ENCODE peak calls at places on chromosomes 6 and 20, in eight cellular contexts. One of them, this sample, is unnamed.

GRCh38 chr6:147177286-147177685 is 26.9 kb upstream of the STXBP5 start:
- DNase-seq in ovary: no peak
- DNase-seq in tibial artery: no peak
- DNase-seq in right cardiac atrium: no peak
- DNase-seq in fibroblast of lung: no peak
- DNase-seq in tibial nerve: no peak
- DNase-seq in GM23248: no peak
- DNase-seq in lung: no peak
- DNase-seq in this sample: no peak

GRCh38 chr20:52312131-52312729 is 120.7 kb upstream of the ZFP64 start:
- DNase-seq in ovary: peak; percentile 22
- DNase-seq in tibial artery: no peak
- DNase-seq in right cardiac atrium: no peak
- DNase-seq in fibroblast of lung: peak; percentile 78
- DNase-seq in tibial nerve: no peak
- DNase-seq in GM23248: peak; percentile 79
- DNase-seq in lung: peak; percentile 33
- DNase-seq in this sample: peak; percentile 9

GRCh38 chr6:51093899-51094665 is 275.4 kb downstream of the TFAP2B start:
- DNase-seq in ovary: no peak
- DNase-seq in tibial artery: no peak
- DNase-seq in right cardiac atrium: no peak
- DNase-seq in fibroblast of lung: no peak
- DNase-seq in tibial nerve: no peak
- DNase-seq in GM23248: no peak
- DNase-seq in lung: no peak
- DNase-seq in this sample: no peak

GRCh38 chr6:124073021-124073420 is 269.4 kb downstream of the NKAIN2 start:
- DNase-seq in ovary: no peak
- DNase-seq in tibial artery: no peak
- DNase-seq in right cardiac atrium: no peak
- DNase-seq in fibroblast of lung: peak; percentile 30
- DNase-seq in tibial nerve: no peak
- DNase-seq in GM23248: no peak
- DNase-seq in lung: no peak
- DNase-seq in this sample: no peak

GRCh38 chr6:125886914-125887313 is 69.7 kb upstream of the HINT3 start:
- DNase-seq in ovary: no peak
- DNase-seq in tibial artery: no peak
- DNase-seq in right cardiac atrium: no peak
- DNase-seq in fibroblast of lung: no peak
- DNase-seq in tibial nerve: no peak
- DNase-seq in GM23248: no peak
- DNase-seq in lung: no peak
- DNase-seq in this sample: no peak

GRCh38 chr20:32006841-32007786 is 3.1 kb upstream of the CCM2L start:
- DNase-seq in ovary: no peak
- DNase-seq in tibial artery: no peak
- DNase-seq in right cardiac atrium: no peak
- DNase-seq in fibroblast of lung: no peak
- DNase-seq in tibial nerve: no peak
- DNase-seq in GM23248: no peak
- DNase-seq in lung: no peak
- DNase-seq in this sample: no peak

GRCh38 chr20:37378420-37378784 is 32.5 kb downstream of the SRC start:
- DNase-seq in ovary: no peak
- DNase-seq in tibial artery: no peak
- DNase-seq in right cardiac atrium: no peak
- DNase-seq in fibroblast of lung: no peak
- DNase-seq in tibial nerve: no peak
- DNase-seq in GM23248: no peak
- DNase-seq in lung: no peak
- DNase-seq in this sample: no peak

GRCh38 chr6:161166677-161167076 is 107.2 kb downstream of the AGPAT4 start:
- DNase-seq in ovary: no peak
- DNase-seq in tibial artery: no peak
- DNase-seq in right cardiac atrium: no peak
- DNase-seq in fibroblast of lung: no peak
- DNase-seq in tibial nerve: no peak
- DNase-seq in GM23248: no peak
- DNase-seq in lung: no peak
- DNase-seq in this sample: no peak

GRCh38 chr6:116286773-116287358 is 7.1 kb upstream of the TSPYL1 start:
- DNase-seq in ovary: no peak
- DNase-seq in tibial artery: no peak
- DNase-seq in right cardiac atrium: no peak
- DNase-seq in fibroblast of lung: no peak
- DNase-seq in tibial nerve: no peak
- DNase-seq in GM23248: no peak
- DNase-seq in lung: no peak
- DNase-seq in this sample: no peak

GRCh38 chr20:1327827-1328679 is 886 bp downstream of the SDCBP2 start:
- DNase-seq in ovary: no peak
- DNase-seq in tibial artery: no peak
- DNase-seq in right cardiac atrium: no peak
- DNase-seq in fibroblast of lung: no peak
- DNase-seq in tibial nerve: no peak
- DNase-seq in GM23248: no peak
- DNase-seq in lung: peak; percentile 22
- DNase-seq in this sample: no peak

GRCh38 chr6:89487864-89488263 is 54.9 kb downstream of the ANKRD6 start:
- DNase-seq in ovary: no peak
- DNase-seq in tibial artery: no peak
- DNase-seq in right cardiac atrium: no peak
- DNase-seq in fibroblast of lung: no peak
- DNase-seq in tibial nerve: no peak
- DNase-seq in GM23248: no peak
- DNase-seq in lung: no peak
- DNase-seq in this sample: no peak

GRCh38 chr6:146770965-146771735 is 172.4 kb downstream of the ADGB start:
- DNase-seq in ovary: no peak
- DNase-seq in tibial artery: peak; percentile 64
- DNase-seq in right cardiac atrium: peak; percentile 69
- DNase-seq in fibroblast of lung: no peak
- DNase-seq in tibial nerve: no peak
- DNase-seq in GM23248: peak; percentile 26
- DNase-seq in lung: peak; percentile 54
- DNase-seq in this sample: peak; percentile 25

GRCh38 chr6:4155848-4156466 is 20.6 kb upstream of the ECI2 start:
- DNase-seq in ovary: peak; percentile 71
- DNase-seq in tibial artery: peak; percentile 82
- DNase-seq in right cardiac atrium: peak; percentile 63
- DNase-seq in fibroblast of lung: peak; percentile 86
- DNase-seq in tibial nerve: peak; percentile 59
- DNase-seq in GM23248: peak; percentile 90
- DNase-seq in lung: peak; percentile 79
- DNase-seq in this sample: peak; percentile 59

GRCh38 chr6:16322666-16323312 is 84.4 kb downstream of the GMPR start:
- DNase-seq in ovary: no peak
- DNase-seq in tibial artery: peak; percentile 58
- DNase-seq in right cardiac atrium: peak; percentile 73
- DNase-seq in fibroblast of lung: peak; percentile 96
- DNase-seq in tibial nerve: no peak
- DNase-seq in GM23248: peak; percentile 79
- DNase-seq in lung: peak; percentile 56
- DNase-seq in this sample: peak; percentile 66

GRCh38 chr20:57243480-57244220 is 22.8 kb downstream of the BMP7 start:
- DNase-seq in ovary: no peak
- DNase-seq in tibial artery: no peak
- DNase-seq in right cardiac atrium: peak; percentile 31
- DNase-seq in fibroblast of lung: no peak
- DNase-seq in tibial nerve: no peak
- DNase-seq in GM23248: no peak
- DNase-seq in lung: no peak
- DNase-seq in this sample: no peak

DNA sequence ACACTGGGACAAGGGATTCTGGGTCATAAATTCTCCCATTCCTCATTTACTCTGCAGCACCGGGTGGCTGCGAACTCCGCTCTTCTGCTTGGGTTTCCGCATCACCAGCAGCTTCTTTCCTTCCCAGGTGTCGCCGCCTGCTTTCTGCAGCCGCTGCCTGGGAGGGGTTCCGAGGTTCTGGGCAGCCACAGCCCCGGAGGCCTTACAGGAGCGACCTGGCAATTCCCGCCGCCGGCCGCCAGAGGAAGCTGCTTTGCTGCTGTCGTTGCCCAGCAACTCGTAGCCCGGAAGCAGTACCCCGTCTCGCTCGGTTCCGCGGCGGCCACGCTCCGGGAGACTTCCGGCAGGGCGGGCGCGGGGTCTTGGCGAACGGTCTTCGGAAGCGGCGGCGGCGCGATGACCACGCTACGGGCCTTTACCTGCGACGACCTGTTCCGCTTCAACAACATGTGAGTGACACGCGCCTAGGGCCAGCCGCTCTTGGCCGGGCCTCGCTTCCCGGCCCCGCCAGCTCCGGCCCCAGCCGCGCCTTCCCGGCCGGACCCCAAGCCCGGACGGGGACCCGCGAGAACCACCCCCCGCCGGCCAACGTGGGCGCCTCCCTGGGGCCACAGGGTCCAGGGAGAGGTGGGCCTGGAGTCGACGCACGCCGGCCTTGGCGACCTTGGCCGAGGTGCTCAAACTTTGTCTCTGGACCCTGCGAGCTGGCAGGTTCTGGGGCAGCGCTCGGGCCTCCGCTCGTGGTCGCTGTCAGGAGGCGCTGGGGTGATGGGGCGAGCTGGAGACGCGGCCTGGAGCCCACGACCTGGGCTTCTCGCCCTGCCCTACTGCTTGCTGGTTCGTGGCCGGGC is at the start of gene NAA20:
- DNase-seq in ovary: peak; percentile 90
- DNase-seq in tibial artery: peak; percentile 90
- DNase-seq in right cardiac atrium: peak; percentile 97
- DNase-seq in fibroblast of lung: peak; percentile 92
- DNase-seq in tibial nerve: peak; percentile 79
- DNase-seq in GM23248: peak; percentile 98
- DNase-seq in lung: peak; percentile 93
- DNase-seq in this sample: peak; percentile 82
- H3K4me1 ChIP-seq in ovary: peaks cover 11% of the 10 kb centered on the region
- H3K4me1 ChIP-seq in tibial artery: no peaks in the 10 kb centered on the region
- H3K4me1 ChIP-seq in right cardiac atrium: peaks cover 7% of the 10 kb centered on the region
- H3K4me1 ChIP-seq in fibroblast of lung: peaks cover 8% of the 10 kb centered on the region
- H3K4me1 ChIP-seq in tibial nerve: peaks cover 53% of the 10 kb centered on the region
- H3K4me1 ChIP-seq in GM23248: peaks cover 20% of the 10 kb centered on the region
- H3K4me1 ChIP-seq in lung: peaks cover 23% of the 10 kb centered on the region
- H3K4me1 ChIP-seq in this sample: peaks cover 15% of the 10 kb centered on the region

DNA sequence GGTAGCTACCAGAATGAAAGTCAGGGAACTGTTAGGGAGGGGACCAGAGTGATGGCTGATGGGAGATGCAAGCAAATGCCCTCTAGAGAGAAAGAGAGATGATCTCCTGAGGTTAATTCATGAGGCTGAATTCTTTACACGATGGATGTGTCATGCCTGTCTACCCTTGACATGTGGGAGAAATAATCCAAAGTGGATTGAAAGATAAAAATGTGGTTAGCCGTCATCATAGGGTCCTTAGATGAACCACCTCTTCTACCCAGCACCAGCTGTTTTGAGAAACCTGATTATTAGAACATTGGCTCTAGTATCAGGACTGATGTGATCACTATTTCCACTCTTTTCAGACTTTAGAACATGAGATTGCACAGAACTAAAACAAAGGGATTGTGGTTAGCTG is 53.6 kb downstream of the SOBP start:
- DNase-seq in ovary: no peak
- DNase-seq in tibial artery: no peak
- DNase-seq in right cardiac atrium: no peak
- DNase-seq in fibroblast of lung: no peak
- DNase-seq in tibial nerve: no peak
- DNase-seq in GM23248: no peak
- DNase-seq in lung: no peak
- DNase-seq in this sample: no peak
- H3K27ac ChIP-seq in ovary: no peak overlapping the region
- H3K27ac ChIP-seq in tibial artery: no peak overlapping the region
- H3K27ac ChIP-seq in right cardiac atrium: peak overlapping the region; percentile 30
- H3K27ac ChIP-seq in fibroblast of lung: no peak overlapping the region
- H3K27ac ChIP-seq in tibial nerve: no peak overlapping the region
- H3K27ac ChIP-seq in GM23248: no peak overlapping the region
- H3K27ac ChIP-seq in lung: peak overlapping the region; percentile 23
- H3K27ac ChIP-seq in this sample: no peak overlapping the region

GRCh38 chr6:27755768-27756167 is 156.4 kb downstream of the OR2B2 start:
- DNase-seq in ovary: no peak
- DNase-seq in tibial artery: no peak
- DNase-seq in right cardiac atrium: no peak
- DNase-seq in fibroblast of lung: no peak
- DNase-seq in tibial nerve: no peak
- DNase-seq in GM23248: no peak
- DNase-seq in lung: no peak
- DNase-seq in this sample: no peak
- H3K4me1 ChIP-seq in ovary: peaks cover 3% of the 10 kb centered on the region
- H3K4me1 ChIP-seq in tibial artery: no peaks in the 10 kb centered on the region
- H3K4me1 ChIP-seq in right cardiac atrium: no peaks in the 10 kb centered on the region
- H3K4me1 ChIP-seq in fibroblast of lung: no peaks in the 10 kb centered on the region
- H3K4me1 ChIP-seq in tibial nerve: peaks cover 15% of the 10 kb centered on the region
- H3K4me1 ChIP-seq in GM23248: no peaks in the 10 kb centered on the region
- H3K4me1 ChIP-seq in lung: no peaks in the 10 kb centered on the region
- H3K4me1 ChIP-seq in this sample: peaks cover 7% of the 10 kb centered on the region

GRCh38 chr6:80528115-80528514 is 421.6 kb downstream of the BCKDHB start:
- DNase-seq in ovary: no peak
- DNase-seq in tibial artery: no peak
- DNase-seq in right cardiac atrium: no peak
- DNase-seq in fibroblast of lung: no peak
- DNase-seq in tibial nerve: no peak
- DNase-seq in GM23248: no peak
- DNase-seq in lung: no peak
- DNase-seq in this sample: no peak

GRCh38 chr6:80530096-80530495 is 423.6 kb downstream of the BCKDHB start:
- DNase-seq in ovary: no peak
- DNase-seq in tibial artery: no peak
- DNase-seq in right cardiac atrium: no peak
- DNase-seq in fibroblast of lung: no peak
- DNase-seq in tibial nerve: no peak
- DNase-seq in GM23248: no peak
- DNase-seq in lung: no peak
- DNase-seq in this sample: no peak

GRCh38 chr6:80523531-80523970 is 417.1 kb downstream of the BCKDHB start:
- DNase-seq in ovary: no peak
- DNase-seq in tibial artery: no peak
- DNase-seq in right cardiac atrium: no peak
- DNase-seq in fibroblast of lung: no peak
- DNase-seq in tibial nerve: no peak
- DNase-seq in GM23248: peak; percentile 60
- DNase-seq in lung: no peak
- DNase-seq in this sample: no peak

GRCh38 chr6:80531676-80532619 is 425.5 kb downstream of the BCKDHB start:
- DNase-seq in ovary: no peak
- DNase-seq in tibial artery: no peak
- DNase-seq in right cardiac atrium: no peak
- DNase-seq in fibroblast of lung: no peak
- DNase-seq in tibial nerve: no peak
- DNase-seq in GM23248: no peak
- DNase-seq in lung: no peak
- DNase-seq in this sample: no peak

DNA sequence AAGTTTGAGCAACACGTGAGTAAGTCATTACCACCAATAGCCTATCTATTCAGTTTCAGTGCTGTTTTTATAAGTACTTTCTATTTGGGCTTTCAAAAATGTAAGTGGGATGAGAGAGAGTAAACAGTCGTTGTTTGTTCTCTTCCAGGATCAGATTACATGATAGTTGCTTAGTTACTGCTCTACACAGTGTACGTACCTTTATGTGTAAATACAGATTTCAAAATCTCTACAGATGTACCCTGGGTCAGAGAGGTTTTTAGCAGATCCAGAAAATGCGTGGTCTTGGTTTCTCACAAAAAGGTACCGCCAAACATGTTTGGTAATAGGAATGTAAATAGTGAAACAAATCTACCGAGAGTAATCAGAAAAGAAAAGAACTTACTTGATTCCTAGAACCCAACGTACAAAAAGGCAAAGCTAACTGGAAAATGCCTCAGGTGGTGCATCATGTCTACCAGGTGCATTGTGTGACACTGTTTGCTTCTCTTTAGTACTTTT is 421.1 kb downstream of the BCKDHB start:
- DNase-seq in ovary: no peak
- DNase-seq in tibial artery: no peak
- DNase-seq in right cardiac atrium: no peak
- DNase-seq in fibroblast of lung: no peak
- DNase-seq in tibial nerve: no peak
- DNase-seq in GM23248: no peak
- DNase-seq in lung: no peak
- DNase-seq in this sample: no peak
- H3K27ac ChIP-seq in ovary: no peak overlapping the region
- H3K27ac ChIP-seq in tibial artery: no peak overlapping the region
- H3K27ac ChIP-seq in right cardiac atrium: no peak overlapping the region
- H3K27ac ChIP-seq in fibroblast of lung: no peak overlapping the region
- H3K27ac ChIP-seq in tibial nerve: no peak overlapping the region
- H3K27ac ChIP-seq in GM23248: no peak overlapping the region
- H3K27ac ChIP-seq in lung: no peak overlapping the region
- H3K27ac ChIP-seq in this sample: no peak overlapping the region

This sample was measured in effector memory CD4-positive, alpha-beta T cell.